ENCODE peak calls at places on chromosomes 13 and 19, in four cellular contexts. One of them, this sample, is unnamed.

GRCh38 chr13:113820813-113821651 is 42.8 kb downstream of the GAS6 start:
- DNase-seq in IMR-90: peak
- DNase-seq in astrocyte: peak
- DNase-seq in mammary epithelial cell: peak
- DNase-seq in this sample: no peak

GRCh38 chr19:31377736-31378135 is 28.5 kb upstream of the TSHZ3 start:
- DNase-seq in IMR-90: no peak
- DNase-seq in astrocyte: no peak
- DNase-seq in mammary epithelial cell: no peak
- DNase-seq in this sample: no peak

GRCh38 chr13:57425531-57425930 is 206.0 kb upstream of the PCDH17 start:
- DNase-seq in IMR-90: no peak
- DNase-seq in astrocyte: no peak
- DNase-seq in mammary epithelial cell: no peak
- DNase-seq in this sample: no peak

GRCh38 chr19:15779756-15780476 is 7.5 kb upstream of the OR10H5 start:
- DNase-seq in IMR-90: no peak
- DNase-seq in astrocyte: no peak
- DNase-seq in mammary epithelial cell: peak
- DNase-seq in this sample: no peak

GRCh38 chr13:47794963-47795362 is 206.1 kb downstream of the SUCLA2 start:
- DNase-seq in IMR-90: peak
- DNase-seq in astrocyte: no peak
- DNase-seq in mammary epithelial cell: peak
- DNase-seq in this sample: no peak

GRCh38 chr13:108276060-108276459 is 6.5 kb downstream of the TNFSF13B start:
- DNase-seq in IMR-90: no peak
- DNase-seq in astrocyte: no peak
- DNase-seq in mammary epithelial cell: no peak
- DNase-seq in this sample: no peak

GRCh38 chr19:31890230-31890629 is 455.2 kb upstream of the ZNF507 start:
- DNase-seq in IMR-90: no peak
- DNase-seq in astrocyte: no peak
- DNase-seq in mammary epithelial cell: no peak
- DNase-seq in this sample: no peak

GRCh38 chr19:15544970-15545369 is 36.6 kb downstream of the CYP4F22 start:
- DNase-seq in IMR-90: no peak
- DNase-seq in astrocyte: no peak
- DNase-seq in mammary epithelial cell: no peak
- DNase-seq in this sample: no peak

GRCh38 chr13:104011505-104012270 is 945.5 kb upstream of the SLC10A2 start:
- DNase-seq in IMR-90: no peak
- DNase-seq in astrocyte: peak
- DNase-seq in mammary epithelial cell: no peak
- DNase-seq in this sample: no peak

DNA sequence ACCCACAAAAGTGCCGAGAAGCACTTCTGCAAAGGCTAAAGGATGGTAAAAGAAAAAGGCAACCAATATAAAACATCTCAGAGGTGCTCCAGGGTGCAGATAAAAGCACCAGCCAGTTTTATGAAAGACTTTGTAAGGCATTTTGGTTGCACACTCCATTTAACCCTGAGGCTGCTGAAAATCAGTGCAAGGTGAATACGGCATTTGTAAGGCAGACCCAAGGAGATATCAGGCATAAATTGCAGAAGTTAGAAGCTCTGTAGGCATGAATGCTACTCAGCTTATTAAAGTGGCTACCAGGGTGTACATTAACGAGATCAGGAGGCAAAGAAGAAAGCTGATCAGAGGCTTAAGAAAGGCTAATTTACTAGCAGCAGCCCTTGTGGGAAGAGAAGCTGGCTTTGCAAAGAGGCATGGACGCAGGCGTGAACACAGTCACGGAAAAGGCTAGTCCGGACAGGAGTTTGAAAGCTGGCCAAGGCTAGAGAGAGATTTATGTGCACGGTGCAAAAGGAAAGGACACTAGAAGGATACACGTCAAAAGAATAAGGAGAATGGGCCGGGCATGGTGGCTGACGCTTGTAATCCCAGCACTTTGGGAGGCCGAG is 99.6 kb downstream of the ZNF429 start:
- DNase-seq in IMR-90: no peak
- DNase-seq in astrocyte: peak
- DNase-seq in mammary epithelial cell: peak
- DNase-seq in this sample: no peak
- H3K4me3 ChIP-seq in IMR-90: peak
- H3K4me3 ChIP-seq in astrocyte: peak
- H3K4me3 ChIP-seq in mammary epithelial cell: peak
- H3K4me3 ChIP-seq in this sample: no peak

DNA sequence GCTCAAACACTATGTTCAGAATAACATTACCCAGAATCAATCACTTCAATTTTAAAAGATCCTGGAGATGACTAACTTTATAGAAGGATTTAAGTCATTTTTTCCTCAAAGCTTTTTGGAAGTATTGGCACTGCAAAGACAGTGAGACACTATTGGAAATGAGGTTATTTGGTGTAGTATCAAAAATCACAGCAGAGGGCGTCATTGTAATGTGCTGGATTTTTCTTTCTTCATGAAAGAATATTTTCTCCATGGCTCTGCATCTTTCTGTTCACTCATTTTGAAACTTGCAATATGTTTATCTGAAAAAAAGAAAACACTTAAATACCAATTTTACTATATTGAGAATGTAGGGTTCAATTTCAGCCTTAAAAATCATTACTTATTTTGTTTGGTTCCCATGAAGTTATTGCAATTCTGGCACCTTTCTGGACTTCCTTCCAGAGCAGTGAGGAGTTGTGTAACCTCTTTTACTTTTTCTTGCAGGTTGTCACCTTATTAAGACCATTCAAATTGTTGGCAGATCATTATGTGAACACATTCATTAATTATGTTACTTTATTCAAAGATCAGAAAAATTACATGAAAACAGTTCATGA is 3.7 kb upstream of the CSNK1A1L start:
- DNase-seq in IMR-90: peak
- DNase-seq in astrocyte: peak
- DNase-seq in mammary epithelial cell: peak
- DNase-seq in this sample: no peak
- TF ChIP-seq CTCF in IMR-90: peak
- TF ChIP-seq CTCF in astrocyte: peak
- TF ChIP-seq CTCF in mammary epithelial cell: peak
- TF ChIP-seq CTCF in this sample: peak

GRCh38 chr19:38736036-38736412 is 8.2 kb downstream of the CAPN12 start:
- DNase-seq in IMR-90: no peak
- DNase-seq in astrocyte: no peak
- DNase-seq in mammary epithelial cell: no peak
- DNase-seq in this sample: no peak
- H3K4me3 ChIP-seq in IMR-90: peak
- H3K4me3 ChIP-seq in astrocyte: no peak
- H3K4me3 ChIP-seq in mammary epithelial cell: peak
- H3K4me3 ChIP-seq in this sample: peak

DNA sequence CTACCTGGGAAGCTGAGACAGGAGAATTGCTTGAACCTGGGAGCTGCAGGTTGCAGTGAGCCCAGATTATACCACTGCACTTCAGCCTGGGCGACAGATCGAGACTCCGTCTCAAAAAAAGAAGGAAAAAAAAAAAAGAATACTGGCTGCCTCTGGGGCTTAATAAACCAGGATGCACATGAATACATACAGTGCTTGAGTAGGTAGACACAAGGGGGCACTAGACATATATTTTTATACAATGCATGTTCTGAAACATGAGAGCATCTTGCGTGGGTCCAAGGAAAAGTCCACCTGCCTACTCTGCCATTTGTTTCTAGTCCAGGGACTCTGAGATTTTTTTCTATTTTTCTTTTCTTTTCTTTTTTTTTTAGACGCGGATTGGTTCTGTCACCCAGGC is 31.2 kb downstream of the KEAP1 start:
- DNase-seq in IMR-90: peak
- DNase-seq in astrocyte: peak
- DNase-seq in mammary epithelial cell: peak
- DNase-seq in this sample: no peak
- TF ChIP-seq CTCF in IMR-90: peak
- TF ChIP-seq CTCF in astrocyte: peak
- TF ChIP-seq CTCF in mammary epithelial cell: peak
- TF ChIP-seq CTCF in this sample: peak

DNA sequence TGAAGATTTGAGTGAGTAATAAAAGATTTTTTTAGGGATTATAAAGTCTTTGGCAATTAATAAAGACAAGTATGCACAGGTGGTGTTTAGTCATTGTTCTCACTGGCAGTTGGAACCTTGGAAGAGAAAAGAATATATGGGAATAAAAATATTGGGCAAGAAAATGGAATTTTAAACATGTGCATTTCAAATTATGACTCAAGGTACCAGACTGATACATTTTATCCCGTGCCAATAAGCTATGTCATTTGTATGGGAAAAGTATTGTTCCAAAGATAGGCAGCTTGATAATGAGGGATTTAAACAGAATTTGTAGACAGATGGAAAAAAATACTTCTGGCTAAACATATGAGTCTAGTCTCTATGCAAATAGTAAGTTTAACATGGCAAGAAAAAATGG is 169.6 kb upstream of the UFM1 start:
- DNase-seq in IMR-90: peak
- DNase-seq in astrocyte: peak
- DNase-seq in mammary epithelial cell: peak
- DNase-seq in this sample: no peak
- H3K4me3 ChIP-seq in IMR-90: no peak
- H3K4me3 ChIP-seq in astrocyte: no peak
- H3K4me3 ChIP-seq in mammary epithelial cell: no peak
- H3K4me3 ChIP-seq in this sample: no peak

GRCh38 chr19:35090795-35091214 is 24.8 kb upstream of the FXYD3 start:
- DNase-seq in IMR-90: no peak
- DNase-seq in astrocyte: no peak
- DNase-seq in mammary epithelial cell: no peak
- DNase-seq in this sample: no peak
- TF ChIP-seq CTCF in IMR-90: no peak
- TF ChIP-seq CTCF in astrocyte: no peak
- TF ChIP-seq CTCF in mammary epithelial cell: no peak
- TF ChIP-seq CTCF in this sample: no peak

GRCh38 chr19:17489392-17490030 is 19.2 kb downstream of the SLC27A1 start:
- DNase-seq in IMR-90: no peak
- DNase-seq in astrocyte: no peak
- DNase-seq in mammary epithelial cell: no peak
- DNase-seq in this sample: no peak
- H3K4me3 ChIP-seq in IMR-90: no peak
- H3K4me3 ChIP-seq in astrocyte: no peak
- H3K4me3 ChIP-seq in mammary epithelial cell: no peak
- H3K4me3 ChIP-seq in this sample: no peak

GRCh38 chr19:4389064-4389375 is 11.3 kb downstream of the SH3GL1 start:
- DNase-seq in IMR-90: no peak
- DNase-seq in astrocyte: no peak
- DNase-seq in mammary epithelial cell: no peak
- DNase-seq in this sample: no peak

GRCh38 chr19:4388171-4389063 is 11.9 kb downstream of the SH3GL1 start:
- DNase-seq in IMR-90: no peak
- DNase-seq in astrocyte: no peak
- DNase-seq in mammary epithelial cell: peak
- DNase-seq in this sample: no peak

GRCh38 chr19:4390017-4390861 is 10.1 kb downstream of the SH3GL1 start:
- DNase-seq in IMR-90: peak
- DNase-seq in astrocyte: no peak
- DNase-seq in mammary epithelial cell: peak
- DNase-seq in this sample: no peak

GRCh38 chr19:4390862-4391693 is 9.3 kb downstream of the SH3GL1 start:
- DNase-seq in IMR-90: no peak
- DNase-seq in astrocyte: no peak
- DNase-seq in mammary epithelial cell: peak
- DNase-seq in this sample: no peak

GRCh38 chr19:4389511-4390016 is 10.8 kb downstream of the SH3GL1 start:
- DNase-seq in IMR-90: no peak
- DNase-seq in astrocyte: no peak
- DNase-seq in mammary epithelial cell: no peak
- DNase-seq in this sample: no peak
- TF ChIP-seq CTCF in IMR-90: no peak
- TF ChIP-seq CTCF in astrocyte: no peak
- TF ChIP-seq CTCF in mammary epithelial cell: no peak
- TF ChIP-seq CTCF in this sample: no peak

DNA sequence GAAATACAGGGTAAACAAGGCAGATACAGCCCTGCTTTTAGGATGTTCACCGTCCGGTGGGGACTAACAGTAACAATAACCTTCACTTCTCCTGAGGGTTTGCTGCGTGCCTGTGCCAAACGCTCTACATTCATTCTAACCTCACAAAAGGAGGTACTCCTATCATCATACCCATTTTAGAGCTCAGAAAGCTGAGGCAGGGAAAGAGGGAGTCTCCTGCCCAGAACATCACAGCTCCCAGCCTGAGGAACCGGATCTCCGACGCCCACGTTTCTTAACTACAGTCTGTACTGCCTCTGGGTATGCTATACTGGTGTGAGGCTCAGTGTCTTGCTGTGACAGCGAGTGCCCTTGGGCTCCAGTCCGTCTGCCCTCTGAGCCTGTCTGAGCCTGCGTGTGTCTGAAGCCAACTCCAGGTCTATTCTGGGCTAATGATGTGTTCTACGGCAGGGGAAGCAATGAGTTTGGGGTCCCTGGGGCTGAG is 5.1 kb downstream of the LIPE start:
- DNase-seq in IMR-90: no peak
- DNase-seq in astrocyte: no peak
- DNase-seq in mammary epithelial cell: no peak
- DNase-seq in this sample: no peak
- H3K4me3 ChIP-seq in IMR-90: no peak
- H3K4me3 ChIP-seq in astrocyte: no peak
- H3K4me3 ChIP-seq in mammary epithelial cell: no peak
- H3K4me3 ChIP-seq in this sample: peak

GRCh38 chr19:44810555-44811447 is 1.9 kb downstream of the BCAM start:
- DNase-seq in IMR-90: no peak
- DNase-seq in astrocyte: no peak
- DNase-seq in mammary epithelial cell: peak
- DNase-seq in this sample: no peak
- TF ChIP-seq CTCF in IMR-90: no peak
- TF ChIP-seq CTCF in astrocyte: no peak
- TF ChIP-seq CTCF in mammary epithelial cell: no peak
- TF ChIP-seq CTCF in this sample: no peak